ENCODE peak calls at places on chromosomes 4 and X, in seven cellular contexts. Z is spleen, B is transverse colon, L is Panc1, X is K562, Q is endothelial cell of umbilical vein, P is SK-N-SH. F is an unnamed sample.

GRCh38 chr4:82584921-82585320 is 23.1 kb upstream of the TMEM150C start:
- DNase-seq in Z (no peak), B (no peak), L (no peak), X (no peak), Q (no peak), P (no peak), F (no peak)

GRCh38 chrX:37347420-37347819 is 1.7 kb upstream of the PRRG1 start:
- DNase-seq in Z (no peak), B (no peak), L (no peak), X (no peak), Q (no peak), P (no peak), F (no peak)

GRCh38 chr4:24060932-24061331 is 171.1 kb upstream of the PPARGC1A start:
- DNase-seq in Z (no peak), B (no peak), L (no peak), X (no peak), Q (no peak), P (no peak), F (no peak)

GRCh38 chr4:126839066-126839465 is 793.7 kb upstream of the INTU start:
- DNase-seq in Z (no peak), B (no peak), L (no peak), X (no peak), Q (peak; percentile 12), P (no peak), F (no peak)

GRCh38 chr4:102959503-102959902 is 60.0 kb downstream of the SLC9B1 start:
- DNase-seq in Z (no peak), B (no peak), L (no peak), X (no peak), Q (no peak), P (no peak), F (no peak)

GRCh38 chr4:95209942-95210341 is 338.8 kb downstream of the UNC5C start:
- DNase-seq in Z (no peak), B (no peak), L (no peak), X (no peak), Q (no peak), P (no peak), F (no peak)

GRCh38 chr4:113947484-113947883 is 32.0 kb downstream of the ARSJ start:
- DNase-seq in Z (no peak), B (no peak), L (no peak), X (no peak), Q (no peak), P (no peak), F (no peak)

GRCh38 chr4:99300934-99301333 is 10.1 kb upstream of the ADH1A start:
- DNase-seq in Z (no peak), B (peak; percentile 76), L (no peak), X (peak; percentile 9), Q (no peak), P (no peak), F (no peak)

GRCh38 chr4:184450045-184450444 is 24.3 kb downstream of the IRF2 start:
- DNase-seq in Z (no peak), B (no peak), L (no peak), X (no peak), Q (peak; percentile 46), P (no peak), F (no peak)

GRCh38 chr4:134465417-134465816 is 263.8 kb upstream of the PABPC4L start:
- DNase-seq in Z (no peak), B (no peak), L (no peak), X (no peak), Q (no peak), P (no peak), F (no peak)

GRCh38 chr4:113869743-113870375 is 108.3 kb upstream of the CAMK2D start:
- DNase-seq in Z (no peak), B (no peak), L (no peak), X (no peak), Q (peak; percentile 27), P (no peak), F (no peak)

GRCh38 chr4:125319311-125319710 is 4.6 kb downstream of the FAT4 start:
- DNase-seq in Z (no peak), B (no peak), L (no peak), X (no peak), Q (peak; percentile 21), P (no peak), F (no peak)

GRCh38 chr4:49058306-49058705 is 72.2 kb downstream of the CWH43 start:
- DNase-seq in Z (no peak), B (no peak), L (no peak), X (no peak), Q (no peak), P (no peak), F (no peak)

GRCh38 chrX:48831136-48831908 is 4.1 kb downstream of the PCSK1N start:
- DNase-seq in Z (no peak), B (no peak), L (no peak), X (no peak), Q (no peak), P (peak; percentile 12), F (no peak)

GRCh38 chr4:94758700-94759399 is 1.1 kb downstream of the BMPR1B start:
- DNase-seq in Z (no peak), B (no peak), L (no peak), X (no peak), Q (peak; percentile 28), P (peak; percentile 48), F (no peak)

GRCh38 chrX:4708970-4709760 is 995.7 kb upstream of the PRKX start:
- DNase-seq in Z (no peak), B (no peak), L (no peak), X (no peak), Q (no peak), P (no peak), F (no peak)

GRCh38 chr4:4302416-4302815 is 12.4 kb downstream of the ZBTB49 start:
- DNase-seq in Z (no peak), B (no peak), L (no peak), X (no peak), Q (no peak), P (no peak), F (peak; percentile 20)

GRCh38 chrX:118221733-118222132 is 105.1 kb upstream of the KLHL13 start:
- DNase-seq in Z (no peak), B (no peak), L (no peak), X (no peak), Q (peak; percentile 46), P (no peak), F (no peak)

GRCh38 chrX:374566-374965 is 12.1 kb downstream of the PPP2R3B start:
- DNase-seq in Z (peak; percentile 52), B (no peak), L (no peak), X (no peak), Q (no peak), P (peak; percentile 55), F (no peak)

GRCh38 chr4:63170923-63171322 is 1238.3 kb downstream of the TECRL start:
- DNase-seq in Z (no peak), B (no peak), L (no peak), X (no peak), Q (no peak), P (no peak), F (no peak)

GRCh38 chrX:112513154-112513553 is 166.6 kb downstream of the LHFPL1 start:
- DNase-seq in Z (no peak), B (no peak), L (no peak), X (no peak), Q (no peak), P (no peak), F (no peak)

DNA sequence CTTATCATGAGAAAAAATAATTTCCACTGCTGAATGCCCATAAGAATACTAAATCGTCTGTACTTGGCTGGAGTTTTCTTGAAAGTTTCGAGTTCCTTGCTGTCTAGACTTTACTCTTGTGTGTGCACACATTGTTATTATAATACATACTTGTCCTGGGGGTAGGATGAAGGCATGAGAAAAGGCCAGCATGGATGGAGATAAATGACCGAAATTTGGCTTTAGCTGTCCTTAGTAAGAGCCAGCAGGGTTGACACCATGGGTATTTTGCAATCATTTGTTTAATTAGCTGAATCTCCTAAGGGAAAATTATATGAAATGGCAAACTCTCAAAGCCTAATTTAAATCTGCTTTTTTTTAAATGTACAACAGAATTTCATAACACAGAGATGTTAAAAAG is 641.6 kb downstream of the ADGRL3 start:
- DNase-seq in Z (no peak), B (no peak), L (no peak), X (no peak), Q (no peak), P (no peak), F (no peak)
- TF ChIP-seq POLR2AphosphoS5 in Z (no peak), B (no peak), L (no peak), X (no peak), Q (no peak), P (no peak), F (no peak)

DNA sequence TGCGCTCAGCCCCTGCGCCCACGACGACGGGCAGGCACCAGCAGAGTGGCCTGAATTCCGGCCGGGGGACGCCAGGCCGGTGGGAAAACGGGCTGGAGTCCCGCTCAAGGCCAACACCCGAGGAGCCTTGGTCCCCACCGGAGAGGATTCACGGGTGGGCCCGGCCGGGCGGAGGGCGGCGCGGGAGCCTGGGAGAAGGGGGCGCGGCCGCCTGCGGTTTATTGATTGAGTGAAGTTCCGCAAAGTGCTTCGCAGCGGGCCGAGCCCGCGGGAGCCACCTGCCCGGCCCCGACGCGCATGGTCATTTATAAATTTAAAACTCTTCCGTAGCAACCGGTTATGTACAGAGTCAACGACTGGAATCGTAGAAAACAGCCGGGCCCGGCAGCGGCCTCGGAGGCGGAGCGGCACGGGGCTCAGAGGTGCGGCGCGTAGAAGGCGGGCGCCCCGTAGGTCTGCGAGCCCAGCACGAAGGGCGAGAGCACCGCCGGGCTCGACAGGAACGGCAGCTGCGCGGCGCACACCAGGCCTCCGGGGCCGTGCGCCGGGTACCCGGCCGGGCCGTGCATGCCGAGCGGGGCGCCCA is 3.6 kb downstream of the NKX1-1 start:
- DNase-seq in Z (peak; percentile 59), B (no peak), L (no peak), X (no peak), Q (no peak), P (peak; percentile 52), F (no peak)
- H3K27me3 ChIP-seq in Z (peaks cover 79% of the 10 kb centered on the region), B (peaks cover 81% of the 10 kb centered on the region), L (no peaks in the 10 kb centered on the region), X (peaks cover 9% of the 10 kb centered on the region), Q (peaks cover 63% of the 10 kb centered on the region), P (peaks cover 50% of the 10 kb centered on the region), F (peaks cover 43% of the 10 kb centered on the region)

GRCh38 chrX:17397074-17397473 is 22.1 kb downstream of the NHS start:
- DNase-seq in Z (no peak), B (no peak), L (no peak), X (no peak), Q (no peak), P (no peak), F (no peak)
- TF ChIP-seq POLR2AphosphoS5 in Z (no peak), B (no peak), L (no peak), X (no peak), Q (no peak), P (no peak), F (no peak)

GRCh38 chrX:139538907-139539593 is 8.5 kb downstream of the F9 start:
- DNase-seq in Z (no peak), B (no peak), L (no peak), X (no peak), Q (no peak), P (no peak), F (no peak)

GRCh38 chrX:139543920-139544319 is 13.4 kb downstream of the F9 start:
- DNase-seq in Z (no peak), B (no peak), L (no peak), X (no peak), Q (no peak), P (no peak), F (no peak)

GRCh38 chrX:139542652-139543051 is 12.1 kb downstream of the F9 start:
- DNase-seq in Z (no peak), B (no peak), L (no peak), X (no peak), Q (no peak), P (no peak), F (no peak)

DNA sequence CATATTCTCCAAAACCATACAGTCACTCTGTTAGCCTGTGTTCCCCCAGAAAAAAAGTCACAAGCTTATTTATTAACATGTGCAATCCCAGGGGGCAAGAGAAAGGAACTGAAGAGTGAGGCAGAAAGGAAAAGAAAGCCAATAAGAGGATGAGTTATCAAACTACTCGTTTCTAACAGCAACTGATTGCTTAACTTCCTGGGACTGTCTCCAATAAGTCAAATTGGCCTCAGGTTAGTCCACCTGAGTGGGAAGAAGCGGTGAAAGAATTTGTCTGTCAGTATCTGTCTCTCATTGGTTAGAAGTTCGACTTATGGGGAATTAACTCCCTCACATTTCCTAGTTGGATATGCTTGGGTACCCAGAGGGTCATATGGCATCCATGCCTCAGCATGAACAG is 14.1 kb downstream of the F9 start:
- DNase-seq in Z (no peak), B (no peak), L (no peak), X (no peak), Q (no peak), P (no peak), F (no peak)
- H3K27me3 ChIP-seq in Z (no peaks in the 10 kb centered on the region), B (no peaks in the 10 kb centered on the region), L (no peaks in the 10 kb centered on the region), X (no peaks in the 10 kb centered on the region), Q (no peaks in the 10 kb centered on the region), P (no peaks in the 10 kb centered on the region), F (no peaks in the 10 kb centered on the region)